ENCODE peak calls at places on chromosomes 5 and 9, in six cellular contexts. O, V, K, E, Y and S are unnamed samples.

GRCh38 chr5:18281947-18282557 is 647.8 kb downstream of the TAF11L14 start:
- DNase-seq in Y (no peak), E (no peak), V (no peak), O (peak; percentile 29), K (peak; percentile 76), S (no peak)

GRCh38 chr5:57581772-57582171 is 99.2 kb upstream of the ACTBL2 start:
- DNase-seq in V (no peak), Y (no peak), K (no peak), O (no peak), E (no peak), S (no peak)

GRCh38 chr5:9069650-9070049 is 476.2 kb downstream of the SEMA5A start:
- DNase-seq in K (no peak), Y (no peak), O (no peak), E (no peak), V (no peak), S (no peak)

GRCh38 chr9:133113928-133114351 is 7.1 kb downstream of the RALGDS start:
- DNase-seq in K (no peak), O (no peak), E (peak; percentile 50), V (no peak), Y (no peak), S (no peak)

GRCh38 chr5:142360607-142361120 is 35.8 kb upstream of the SPRY4 start:
- DNase-seq in E (peak; percentile 66), V (no peak), K (peak; percentile 52), Y (peak; percentile 16), O (no peak), S (no peak)

GRCh38 chr5:175059687-175060194 is 335.4 kb downstream of the MSX2 start:
- DNase-seq in K (peak; percentile 2), Y (no peak), O (peak; percentile 68), E (peak; percentile 22), V (no peak), S (no peak)

GRCh38 chr5:33375900-33376299 is 64.9 kb upstream of the TARS1 start:
- DNase-seq in V (no peak), K (no peak), E (no peak), O (no peak), Y (no peak), S (no peak)

GRCh38 chr9:89941875-89942274 is 337.1 kb downstream of the GADD45G start:
- DNase-seq in E (no peak), V (no peak), O (peak; percentile 15), Y (peak; percentile 44), K (peak; percentile 1), S (no peak)

GRCh38 chr5:123672067-123672466 is 160.1 kb downstream of the CSNK1G3 start:
- DNase-seq in V (no peak), K (no peak), E (no peak), O (no peak), Y (no peak), S (no peak)

GRCh38 chr9:99056876-99057664 is 47.8 kb upstream of the TGFBR1 start:
- DNase-seq in V (no peak), Y (peak; percentile 72), K (peak; percentile 80), O (no peak), E (no peak), S (no peak)

GRCh38 chr9:111916234-111916645 is 19.6 kb downstream of the UGCG start:
- DNase-seq in O (no peak), K (no peak), E (no peak), V (no peak), Y (no peak), S (no peak)

GRCh38 chr9:121289554-121290370 is 21.8 kb downstream of the GSN start:
- DNase-seq in O (no peak), E (no peak), K (no peak), Y (no peak), V (no peak), S (no peak)

GRCh38 chr9:15276328-15276969 is 30.6 kb downstream of the TTC39B start:
- DNase-seq in V (no peak), E (no peak), Y (no peak), K (no peak), O (no peak), S (no peak)

GRCh38 chr5:103774736-103775135 is 212.1 kb upstream of the NUDT12 start:
- DNase-seq in K (peak; percentile 18), O (no peak), E (no peak), V (no peak), Y (peak; percentile 23), S (no peak)

GRCh38 chr5:66807743-66808142 is 211.6 kb downstream of the MAST4 start:
- DNase-seq in V (no peak), E (peak; percentile 14), O (no peak), K (peak; percentile 77), Y (no peak), S (no peak)

GRCh38 chr9:137253717-137254623 is 1.2 kb upstream of the NELFB start:
- DNase-seq in O (no peak), Y (no peak), E (peak; percentile 61), K (peak; percentile 22), V (no peak), S (no peak)

GRCh38 chr5:56737002-56737621 is 78.2 kb upstream of the MAP3K1 start:
- DNase-seq in Y (no peak), O (no peak), E (no peak), K (peak; percentile 28), V (no peak), S (no peak)

GRCh38 chr5:1594336-1595106 is 70.8 kb upstream of the LPCAT1 start:
- DNase-seq in O (no peak), E (peak; percentile 83), V (peak; percentile 37), K (peak; percentile 38), Y (no peak), S (peak; percentile 87)